ENCODE peak calls at places on chromosomes 12 and 14, in four cellular contexts. C is A549, K is K562, V is endothelial cell of umbilical vein. D is an unnamed sample.

GRCh38 chr12:29273178-29273843 is 107.7 kb downstream of the ERGIC2 start:
- DNase-seq in C (no peak), K (no peak), V (no peak), D (no peak)

GRCh38 chr14:73293782-73294781 is 56.8 kb downstream of the PAPLN start:
- DNase-seq in C (no peak), K (no peak), V (no peak), D (no peak)

GRCh38 chr12:6852651-6853354 is 853 bp downstream of the USP5 start:
- DNase-seq in C (peak), K (peak), V (peak), D (peak)

GRCh38 chr14:68945190-68945584 is 33.9 kb downstream of the ACTN1 start:
- DNase-seq in C (no peak), K (no peak), V (no peak), D (no peak)

GRCh38 chr12:95224202-95225170 is 6.9 kb downstream of the VEZT start:
- DNase-seq in C (no peak), K (no peak), V (no peak), D (no peak)

GRCh38 chr12:57611116-57611809 is at the start of gene ARHGEF25:
- DNase-seq in C (peak), K (peak), V (peak), D (no peak)

GRCh38 chr12:45259732-45260480 is 44.0 kb downstream of the ANO6 start:
- DNase-seq in C (peak), K (no peak), V (peak), D (peak)

GRCh38 chr12:110312581-110313360 is 31.7 kb downstream of the ATP2A2 start:
- DNase-seq in C (peak), K (no peak), V (peak), D (peak)

GRCh38 chr12:93127582-93128331 is 198.7 kb upstream of the EEA1 start:
- DNase-seq in C (peak), K (peak), V (no peak), D (peak)

GRCh38 chr12:530871-531270 is 71.1 kb downstream of the B4GALNT3 start:
- DNase-seq in C (no peak), K (no peak), V (no peak), D (no peak)

GRCh38 chr12:531951-532585 is 72.3 kb downstream of the B4GALNT3 start:
- DNase-seq in C (no peak), K (no peak), V (no peak), D (no peak)

GRCh38 chr12:534216-534615 is 74.5 kb downstream of the B4GALNT3 start:
- DNase-seq in C (no peak), K (no peak), V (no peak), D (no peak)

GRCh38 chr12:533718-534117 is 74.0 kb downstream of the B4GALNT3 start:
- DNase-seq in C (no peak), K (no peak), V (no peak), D (no peak)

DNA sequence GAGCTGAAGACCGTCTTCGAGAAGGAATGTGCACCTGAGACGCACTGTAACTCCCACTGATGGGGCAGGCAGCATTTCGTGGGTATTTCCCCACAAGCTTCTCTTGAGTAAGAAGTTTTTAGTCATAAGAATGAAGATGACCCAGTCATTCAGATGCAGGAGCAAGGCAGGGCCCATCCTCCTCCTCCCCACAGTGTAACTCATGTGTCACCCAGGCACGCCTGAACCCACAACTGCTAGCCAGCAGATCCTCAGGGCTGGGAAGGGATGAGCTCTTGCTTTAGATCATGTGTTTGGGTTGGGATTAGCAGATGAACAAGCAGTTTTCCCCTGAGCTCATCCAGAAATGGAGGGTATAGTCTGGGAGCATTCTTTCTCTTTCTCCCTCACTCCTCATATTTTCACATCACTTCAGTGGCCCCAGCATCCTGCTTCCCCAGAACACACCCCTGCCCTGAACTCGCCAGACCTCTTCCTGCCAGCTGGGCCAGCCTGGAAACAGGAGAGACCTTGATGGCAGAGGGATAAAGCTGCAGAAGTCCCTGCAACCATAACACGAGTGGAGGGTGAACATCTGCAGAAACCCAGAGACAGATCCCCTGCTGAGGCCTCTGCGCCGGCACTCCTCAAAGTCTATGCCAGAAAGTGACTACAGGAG is 73.3 kb downstream of the B4GALNT3 start:
- DNase-seq in C (no peak), K (no peak), V (no peak), D (no peak)
- TF ChIP-seq MYC in C (no peak), K (no peak), V (no peak), D (no peak)

GRCh38 chr12:69660164-69660863 is 38.8 kb downstream of the BEST3 start:
- DNase-seq in C (no peak), K (peak), V (no peak), D (no peak)
- TF ChIP-seq MYC in C (no peak), K (no peak), V (no peak), D (no peak)

DNA sequence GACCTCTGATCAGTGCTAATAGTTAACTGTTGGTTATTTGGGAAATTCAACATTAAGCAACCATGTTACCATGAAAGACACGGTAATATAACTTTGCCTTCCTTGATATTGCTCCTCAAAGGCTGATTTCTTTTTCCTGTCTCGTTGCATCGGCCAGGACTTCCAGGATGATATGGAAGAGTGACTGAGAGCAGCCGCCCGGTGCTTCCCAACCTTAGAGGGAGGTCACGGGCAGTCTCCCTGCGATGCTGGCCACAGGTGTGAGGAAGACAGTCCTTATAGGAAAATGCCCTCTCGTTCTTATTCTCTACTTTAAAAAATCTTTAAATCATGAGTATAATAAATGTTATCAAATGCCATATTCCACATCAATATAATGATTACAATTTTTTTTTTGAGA is 33.1 kb upstream of the GPR132 start:
- DNase-seq in C (no peak), K (no peak), V (no peak), D (no peak)
- TF ChIP-seq MYC in C (no peak), K (no peak), V (no peak), D (no peak)

GRCh38 chr12:55725556-55725955 is 3.3 kb downstream of the CD63 start:
- DNase-seq in C (no peak), K (no peak), V (no peak), D (no peak)

GRCh38 chr12:55722948-55723347 is 2.8 kb downstream of the RDH5 start:
- DNase-seq in C (no peak), K (no peak), V (no peak), D (no peak)

GRCh38 chr12:55724226-55724939 is 4.2 kb downstream of the RDH5 start:
- DNase-seq in C (peak), K (peak), V (peak), D (peak)

GRCh38 chr12:55724940-55725309 is 3.9 kb downstream of the CD63 start:
- DNase-seq in C (no peak), K (no peak), V (no peak), D (no peak)

GRCh38 chr12:55723516-55724225 is 3.5 kb downstream of the RDH5 start:
- DNase-seq in C (no peak), K (no peak), V (no peak), D (no peak)
- TF ChIP-seq MYC in C (no peak), K (no peak), V (no peak), D (no peak)

GRCh38 chr14:75257241-75257640 is 21.4 kb upstream of the FOS start:
- DNase-seq in C (no peak), K (no peak), V (peak), D (no peak)
- TF ChIP-seq MYC in C (no peak), K (no peak), V (peak), D (no peak)

DNA sequence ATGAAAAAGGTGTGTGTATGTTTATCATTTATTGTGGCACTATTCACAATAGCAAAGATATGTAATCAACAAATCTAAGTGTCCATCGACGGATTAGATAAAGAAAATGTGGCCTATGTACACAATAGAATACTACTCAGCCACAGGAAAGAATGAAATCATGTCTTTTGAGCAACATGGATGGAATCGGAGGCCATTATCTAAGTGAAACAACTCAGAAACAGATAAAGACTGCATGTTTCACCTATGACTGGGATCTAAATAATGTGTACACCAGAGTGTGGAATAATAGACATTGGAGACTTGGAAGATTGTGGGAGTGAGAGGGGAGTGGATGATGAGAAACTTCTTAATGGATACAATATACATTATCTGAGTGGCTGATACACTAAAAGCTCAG is 44.0 kb downstream of the CCER1 start:
- DNase-seq in C (no peak), K (no peak), V (peak), D (no peak)
- TF ChIP-seq MYC in C (no peak), K (no peak), V (no peak), D (no peak)

GRCh38 chr14:54090274-54090673 is 133.6 kb upstream of the BMP4 start:
- DNase-seq in C (no peak), K (no peak), V (no peak), D (no peak)
- TF ChIP-seq MYC in C (no peak), K (no peak), V (no peak), D (no peak)

GRCh38 chr12:104056419-104056972 is 6.5 kb upstream of the GLT8D2 start:
- DNase-seq in C (no peak), K (no peak), V (no peak), D (no peak)

GRCh38 chr12:104058796-104059195 is 5.5 kb upstream of the HCFC2 start:
- DNase-seq in C (no peak), K (no peak), V (no peak), D (no peak)

GRCh38 chr12:104057771-104058197 is 6.5 kb upstream of the HCFC2 start:
- DNase-seq in C (peak), K (peak), V (peak), D (peak)

GRCh38 chr12:104055686-104056388 is 5.8 kb upstream of the GLT8D2 start:
- DNase-seq in C (no peak), K (no peak), V (peak), D (no peak)

GRCh38 chr12:104054681-104055346 is 4.8 kb upstream of the GLT8D2 start:
- DNase-seq in C (no peak), K (no peak), V (no peak), D (no peak)
- TF ChIP-seq MYC in C (no peak), K (no peak), V (no peak), D (no peak)

GRCh38 chr12:9632766-9633165 is 25.1 kb upstream of the KLRB1 start:
- DNase-seq in C (no peak), K (no peak), V (no peak), D (no peak)
- TF ChIP-seq MYC in C (no peak), K (no peak), V (no peak), D (no peak)

GRCh38 chr14:79967453-79967852 is 243.9 kb downstream of the DIO2 start:
- DNase-seq in C (no peak), K (no peak), V (no peak), D (no peak)

GRCh38 chr14:79967001-79967400 is 244.3 kb downstream of the DIO2 start:
- DNase-seq in C (no peak), K (no peak), V (no peak), D (no peak)

GRCh38 chr14:79971330-79971729 is 240.0 kb downstream of the DIO2 start:
- DNase-seq in C (peak), K (no peak), V (no peak), D (no peak)

GRCh38 chr14:79972230-79972629 is 239.1 kb downstream of the DIO2 start:
- DNase-seq in C (no peak), K (no peak), V (no peak), D (no peak)
- TF ChIP-seq MYC in C (no peak), K (no peak), V (no peak), D (no peak)

D was measured in NB4.